ENCODE peak calls at places on chromosomes 12 and 14, in five cellular contexts. M, Y, W, L and U are unnamed samples.

GRCh38 chr14:101518611-101519048 is 42.7 kb upstream of the DIO3 start:
- DNase-seq in L (no peak), M (no peak), W (no peak), Y (no peak), U (peak)

GRCh38 chr12:109880938-109881337 is 597 bp upstream of the GLTP start:
- DNase-seq in M (no peak), Y (no peak), L (no peak), W (no peak), U (no peak)

GRCh38 chr12:12070674-12071661 is at the start of gene BCL2L14:
- DNase-seq in L (no peak), W (no peak), Y (no peak), M (no peak), U (no peak)

GRCh38 chr12:122996621-122997342 is 16.3 kb downstream of the ARL6IP4 start:
- DNase-seq in L (no peak), M (no peak), W (no peak), Y (no peak), U (no peak)

GRCh38 chr12:67735868-67736267 is 87.3 kb downstream of the DYRK2 start:
- DNase-seq in M (no peak), Y (no peak), L (no peak), W (no peak), U (no peak)

GRCh38 chr12:18139989-18140596 is 50.1 kb upstream of the RERGL start:
- DNase-seq in W (peak), Y (no peak), L (no peak), M (no peak), U (no peak)

GRCh38 chr12:121176826-121177529 is 33.0 kb upstream of the P2RX4 start:
- DNase-seq in L (no peak), W (no peak), Y (no peak), M (no peak), U (no peak)

GRCh38 chr12:31732926-31733548 is 4.2 kb upstream of the AMN1 start:
- DNase-seq in L (no peak), Y (peak), M (no peak), W (no peak), U (no peak)

GRCh38 chr12:131455581-131456110 is 255.2 kb upstream of the SFSWAP start:
- DNase-seq in Y (no peak), L (no peak), W (no peak), M (no peak), U (no peak)

GRCh38 chr12:53055471-53056266 is 5.8 kb downstream of the TNS2 start:
- DNase-seq in W (no peak), L (no peak), Y (no peak), M (no peak), U (no peak)

GRCh38 chr14:59919582-59920377 is at the start of gene LRRC9:
- DNase-seq in Y (no peak), L (no peak), M (peak), W (peak), U (peak)

GRCh38 chr12:52390739-52391617 is 5.5 kb upstream of the KRT84 start:
- DNase-seq in L (no peak), M (no peak), Y (no peak), W (peak), U (no peak)